ENCODE peak calls at places on chromosomes 16 and 17, in nine cellular contexts. One of them, this sample, is unnamed.

GRCh38 chr17:40612510-40613244 is 34.9 kb downstream of the SMARCE1 start:
- DNase-seq in A549: no peak
- DNase-seq in cardiac muscle cell: no peak
- DNase-seq in Peyer's patch: no peak
- DNase-seq in stomach: no peak
- DNase-seq in RWPE1: no peak
- DNase-seq in uterus: no peak
- DNase-seq in HFFc6: no peak
- DNase-seq in progenitor cell of endocrine pancreas: no peak
- DNase-seq in this sample: no peak

GRCh38 chr16:84461029-84461415 is 43.4 kb downstream of the MEAK7 start:
- DNase-seq in cardiac muscle cell: no peak
- DNase-seq in uterus: no peak
- DNase-seq in A549: no peak
- DNase-seq in HFFc6: no peak
- DNase-seq in progenitor cell of endocrine pancreas: peak
- DNase-seq in stomach: peak
- DNase-seq in RWPE1: no peak
- DNase-seq in Peyer's patch: no peak
- DNase-seq in this sample: no peak

GRCh38 chr17:78774956-78775571 is 7.0 kb downstream of the CYTH1 start:
- DNase-seq in RWPE1: no peak
- DNase-seq in uterus: no peak
- DNase-seq in progenitor cell of endocrine pancreas: no peak
- DNase-seq in HFFc6: no peak
- DNase-seq in Peyer's patch: peak
- DNase-seq in A549: no peak
- DNase-seq in stomach: no peak
- DNase-seq in cardiac muscle cell: no peak
- DNase-seq in this sample: no peak

GRCh38 chr17:32998893-32999240 is 7.2 kb downstream of the SPACA3 start:
- DNase-seq in A549: no peak
- DNase-seq in cardiac muscle cell: no peak
- DNase-seq in RWPE1: no peak
- DNase-seq in uterus: no peak
- DNase-seq in HFFc6: peak
- DNase-seq in progenitor cell of endocrine pancreas: no peak
- DNase-seq in Peyer's patch: no peak
- DNase-seq in stomach: no peak
- DNase-seq in this sample: no peak

GRCh38 chr16:10535461-10535860 is 44.9 kb downstream of the EMP2 start:
- DNase-seq in RWPE1: no peak
- DNase-seq in A549: no peak
- DNase-seq in stomach: no peak
- DNase-seq in HFFc6: no peak
- DNase-seq in Peyer's patch: no peak
- DNase-seq in cardiac muscle cell: no peak
- DNase-seq in progenitor cell of endocrine pancreas: no peak
- DNase-seq in uterus: no peak
- DNase-seq in this sample: no peak

GRCh38 chr16:81711609-81712329 is 67.3 kb upstream of the PLCG2 start:
- DNase-seq in progenitor cell of endocrine pancreas: no peak
- DNase-seq in cardiac muscle cell: no peak
- DNase-seq in Peyer's patch: peak
- DNase-seq in stomach: no peak
- DNase-seq in RWPE1: peak
- DNase-seq in uterus: peak
- DNase-seq in A549: peak
- DNase-seq in HFFc6: peak
- DNase-seq in this sample: no peak

GRCh38 chr17:42101513-42102292 is 3.4 kb upstream of the ZNF385C start:
- DNase-seq in progenitor cell of endocrine pancreas: peak
- DNase-seq in HFFc6: peak
- DNase-seq in uterus: peak
- DNase-seq in cardiac muscle cell: peak
- DNase-seq in Peyer's patch: peak
- DNase-seq in A549: peak
- DNase-seq in stomach: peak
- DNase-seq in RWPE1: peak
- DNase-seq in this sample: peak

GRCh38 chr17:70319516-70319915 is 150.2 kb downstream of the KCNJ2 start:
- DNase-seq in A549: no peak
- DNase-seq in Peyer's patch: no peak
- DNase-seq in uterus: no peak
- DNase-seq in stomach: no peak
- DNase-seq in progenitor cell of endocrine pancreas: no peak
- DNase-seq in RWPE1: no peak
- DNase-seq in cardiac muscle cell: no peak
- DNase-seq in HFFc6: no peak
- DNase-seq in this sample: no peak

GRCh38 chr16:50263940-50264929 is 2.1 kb upstream of the ADCY7 start:
- DNase-seq in stomach: no peak
- DNase-seq in A549: no peak
- DNase-seq in HFFc6: no peak
- DNase-seq in uterus: no peak
- DNase-seq in cardiac muscle cell: no peak
- DNase-seq in Peyer's patch: no peak
- DNase-seq in RWPE1: no peak
- DNase-seq in progenitor cell of endocrine pancreas: no peak
- DNase-seq in this sample: no peak

DNA sequence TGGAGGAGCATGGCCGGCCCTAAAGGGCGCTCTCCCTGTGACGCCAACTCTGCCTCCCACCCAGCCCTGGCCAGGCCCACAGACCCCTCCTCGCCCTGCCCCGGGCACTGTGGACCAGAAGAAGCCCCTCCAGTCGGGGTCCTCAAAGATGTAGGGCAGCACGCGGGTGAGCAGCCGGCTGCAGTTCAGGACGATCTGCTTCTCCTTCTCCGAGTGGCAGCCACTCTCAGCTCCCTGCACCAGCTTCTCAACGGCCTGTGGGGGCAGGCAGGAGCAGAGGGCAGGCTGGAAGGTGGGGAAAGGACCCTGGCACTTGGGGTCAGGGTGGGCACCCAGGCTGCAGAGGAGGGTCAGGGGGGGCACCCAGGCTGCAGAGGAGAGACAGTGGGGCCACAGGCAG is 8.9 kb downstream of the HID1 start:
- DNase-seq in HFFc6: no peak
- DNase-seq in stomach: no peak
- DNase-seq in cardiac muscle cell: no peak
- DNase-seq in A549: no peak
- DNase-seq in RWPE1: no peak
- DNase-seq in progenitor cell of endocrine pancreas: no peak
- DNase-seq in uterus: no peak
- DNase-seq in Peyer's patch: no peak
- DNase-seq in this sample: no peak
- TF ChIP-seq CTCF in HFFc6: peak
- TF ChIP-seq CTCF in stomach: no peak
- TF ChIP-seq CTCF in cardiac muscle cell: peak
- TF ChIP-seq CTCF in A549: no peak
- TF ChIP-seq CTCF in RWPE1: no peak
- TF ChIP-seq CTCF in progenitor cell of endocrine pancreas: no peak
- TF ChIP-seq CTCF in uterus: no peak
- TF ChIP-seq CTCF in Peyer's patch: no peak
- TF ChIP-seq CTCF in this sample: no peak

DNA sequence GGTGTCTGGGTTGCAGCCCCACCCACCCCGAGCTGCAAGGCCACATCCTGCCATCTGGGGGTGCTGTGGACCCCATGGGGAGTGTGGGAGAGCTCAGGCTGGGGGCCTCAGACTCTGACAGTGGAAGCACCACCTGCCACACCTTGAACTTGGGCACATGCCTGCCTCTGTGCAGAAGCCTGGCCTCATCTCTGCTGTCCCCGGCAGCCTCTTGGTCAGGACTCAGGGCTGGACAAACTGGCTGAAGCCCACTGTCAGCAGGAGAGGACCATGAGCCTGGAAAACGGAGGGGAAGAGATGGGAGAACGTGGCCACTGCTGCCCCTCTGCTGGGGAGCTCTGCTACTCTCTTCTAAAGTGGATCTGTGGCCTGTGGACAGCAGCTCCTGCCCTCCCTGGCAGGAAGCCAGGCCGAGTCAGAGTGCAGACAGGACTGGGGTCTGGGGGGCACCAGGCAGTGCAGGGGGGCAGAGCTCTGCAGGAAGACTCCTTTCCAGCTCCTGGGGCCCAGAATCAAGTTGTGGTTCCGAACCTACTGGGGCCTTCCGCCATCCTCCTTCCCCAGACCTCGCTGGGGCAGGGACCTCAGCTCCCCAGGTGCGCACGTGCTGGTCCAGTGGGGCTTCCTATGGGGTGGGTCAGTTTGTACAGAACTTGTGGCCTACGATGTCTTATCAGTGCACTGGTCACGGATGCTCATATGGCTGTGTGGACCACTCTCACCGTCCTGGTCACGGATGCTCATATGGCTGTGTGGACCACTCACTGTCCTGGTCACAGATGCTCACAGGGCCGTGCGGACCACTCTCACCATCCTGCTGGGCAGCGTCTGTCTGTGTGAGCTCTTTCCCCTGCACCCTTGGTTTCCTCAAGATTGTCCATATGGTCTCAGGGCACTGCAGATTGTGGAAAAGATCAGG is 207.7 kb downstream of the LAT start:
- DNase-seq in HFFc6: no peak
- DNase-seq in progenitor cell of endocrine pancreas: no peak
- DNase-seq in cardiac muscle cell: no peak
- DNase-seq in RWPE1: no peak
- DNase-seq in A549: no peak
- DNase-seq in uterus: peak
- DNase-seq in stomach: no peak
- DNase-seq in Peyer's patch: peak
- DNase-seq in this sample: no peak
- TF ChIP-seq CTCF in HFFc6: peak
- TF ChIP-seq CTCF in progenitor cell of endocrine pancreas: peak
- TF ChIP-seq CTCF in cardiac muscle cell: peak
- TF ChIP-seq CTCF in RWPE1: no peak
- TF ChIP-seq CTCF in A549: no peak
- TF ChIP-seq CTCF in uterus: no peak
- TF ChIP-seq CTCF in stomach: no peak
- TF ChIP-seq CTCF in Peyer's patch: no peak
- TF ChIP-seq CTCF in this sample: no peak

GRCh38 chr17:35089846-35090193 is 26.3 kb upstream of the RFFL start:
- DNase-seq in stomach: no peak
- DNase-seq in RWPE1: peak
- DNase-seq in A549: peak
- DNase-seq in cardiac muscle cell: peak
- DNase-seq in Peyer's patch: no peak
- DNase-seq in uterus: no peak
- DNase-seq in progenitor cell of endocrine pancreas: no peak
- DNase-seq in HFFc6: peak
- DNase-seq in this sample: peak

GRCh38 chr17:35088911-35089845 is 25.7 kb upstream of the RFFL start:
- DNase-seq in uterus: peak
- DNase-seq in HFFc6: peak
- DNase-seq in RWPE1: peak
- DNase-seq in cardiac muscle cell: peak
- DNase-seq in stomach: peak
- DNase-seq in A549: no peak
- DNase-seq in Peyer's patch: peak
- DNase-seq in progenitor cell of endocrine pancreas: peak
- DNase-seq in this sample: peak

GRCh38 chr17:35086931-35087573 is 23.5 kb upstream of the RFFL start:
- DNase-seq in stomach: no peak
- DNase-seq in progenitor cell of endocrine pancreas: no peak
- DNase-seq in RWPE1: no peak
- DNase-seq in A549: no peak
- DNase-seq in uterus: no peak
- DNase-seq in HFFc6: no peak
- DNase-seq in Peyer's patch: no peak
- DNase-seq in cardiac muscle cell: no peak
- DNase-seq in this sample: no peak

GRCh38 chr17:35087731-35088646 is 24.5 kb upstream of the RFFL start:
- DNase-seq in progenitor cell of endocrine pancreas: peak
- DNase-seq in Peyer's patch: peak
- DNase-seq in RWPE1: no peak
- DNase-seq in A549: no peak
- DNase-seq in cardiac muscle cell: peak
- DNase-seq in stomach: peak
- DNase-seq in uterus: peak
- DNase-seq in HFFc6: peak
- DNase-seq in this sample: peak

DNA sequence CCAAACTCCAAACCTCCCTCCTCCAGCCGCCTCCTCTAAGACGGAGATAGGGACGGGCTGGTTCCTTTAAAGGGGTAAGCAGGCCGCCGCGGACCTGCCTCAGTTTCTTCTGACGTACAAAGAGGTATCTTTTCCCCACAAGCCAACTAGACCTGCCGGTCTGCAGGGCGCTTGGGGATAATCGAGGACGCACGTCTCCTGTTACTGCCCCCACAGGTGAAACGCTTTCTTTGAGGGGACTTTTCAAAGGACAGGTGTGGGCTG is 25.1 kb upstream of the RFFL start:
- DNase-seq in RWPE1: no peak
- DNase-seq in progenitor cell of endocrine pancreas: no peak
- DNase-seq in A549: no peak
- DNase-seq in uterus: no peak
- DNase-seq in cardiac muscle cell: no peak
- DNase-seq in stomach: peak
- DNase-seq in HFFc6: no peak
- DNase-seq in Peyer's patch: no peak
- DNase-seq in this sample: peak
- TF ChIP-seq CTCF in RWPE1: no peak
- TF ChIP-seq CTCF in progenitor cell of endocrine pancreas: peak
- TF ChIP-seq CTCF in A549: no peak
- TF ChIP-seq CTCF in uterus: no peak
- TF ChIP-seq CTCF in cardiac muscle cell: no peak
- TF ChIP-seq CTCF in stomach: no peak
- TF ChIP-seq CTCF in HFFc6: no peak
- TF ChIP-seq CTCF in Peyer's patch: no peak
- TF ChIP-seq CTCF in this sample: no peak

GRCh38 chr16:2792945-2793344 is 5.3 kb upstream of the PRSS41 start:
- DNase-seq in stomach: no peak
- DNase-seq in RWPE1: no peak
- DNase-seq in uterus: no peak
- DNase-seq in A549: no peak
- DNase-seq in HFFc6: no peak
- DNase-seq in progenitor cell of endocrine pancreas: no peak
- DNase-seq in Peyer's patch: no peak
- DNase-seq in cardiac muscle cell: no peak
- DNase-seq in this sample: no peak

GRCh38 chr16:2790631-2791030 is 3.3 kb upstream of the PRSS33 start:
- DNase-seq in A549: no peak
- DNase-seq in cardiac muscle cell: no peak
- DNase-seq in uterus: no peak
- DNase-seq in HFFc6: no peak
- DNase-seq in RWPE1: no peak
- DNase-seq in progenitor cell of endocrine pancreas: no peak
- DNase-seq in stomach: no peak
- DNase-seq in Peyer's patch: peak
- DNase-seq in this sample: peak

GRCh38 chr16:2787406-2787805 is at the start of gene PRSS33:
- DNase-seq in HFFc6: no peak
- DNase-seq in uterus: no peak
- DNase-seq in cardiac muscle cell: no peak
- DNase-seq in A549: no peak
- DNase-seq in Peyer's patch: peak
- DNase-seq in RWPE1: no peak
- DNase-seq in stomach: no peak
- DNase-seq in progenitor cell of endocrine pancreas: no peak
- DNase-seq in this sample: peak

GRCh38 chr16:2787961-2788360 is 601 bp upstream of the PRSS33 start:
- DNase-seq in stomach: no peak
- DNase-seq in cardiac muscle cell: no peak
- DNase-seq in Peyer's patch: no peak
- DNase-seq in A549: no peak
- DNase-seq in uterus: no peak
- DNase-seq in progenitor cell of endocrine pancreas: no peak
- DNase-seq in RWPE1: no peak
- DNase-seq in HFFc6: no peak
- DNase-seq in this sample: peak

GRCh38 chr16:2791174-2791573 is 3.8 kb upstream of the PRSS33 start:
- DNase-seq in RWPE1: no peak
- DNase-seq in A549: no peak
- DNase-seq in progenitor cell of endocrine pancreas: no peak
- DNase-seq in cardiac muscle cell: no peak
- DNase-seq in uterus: no peak
- DNase-seq in HFFc6: no peak
- DNase-seq in stomach: no peak
- DNase-seq in Peyer's patch: peak
- DNase-seq in this sample: peak
- TF ChIP-seq CTCF in RWPE1: no peak
- TF ChIP-seq CTCF in A549: no peak
- TF ChIP-seq CTCF in progenitor cell of endocrine pancreas: no peak
- TF ChIP-seq CTCF in cardiac muscle cell: no peak
- TF ChIP-seq CTCF in uterus: no peak
- TF ChIP-seq CTCF in HFFc6: no peak
- TF ChIP-seq CTCF in stomach: no peak
- TF ChIP-seq CTCF in Peyer's patch: no peak
- TF ChIP-seq CTCF in this sample: no peak